ENCODE peak calls at places on chromosomes 6 and 20, in eight cellular contexts. C is AG04449, R is GM20000, Z is IMR-90, T is fibroblast of the aortic adventitia, V is bronchial epithelial cell, M is right atrium auricular region, N is mammary epithelial cell. J is an unnamed sample.

GRCh38 chr6:166258854-166259276 is 49.3 kb downstream of the PRR18 start:
- DNase-seq in R (peak), Z (no peak), T (no peak), N (no peak), C (no peak), M (no peak), V (no peak), J (no peak)

GRCh38 chr20:58086763-58087566 is 141.5 kb downstream of the ANKRD60 start:
- DNase-seq in R (peak), T (peak), C (no peak), N (peak), M (no peak), Z (peak), V (peak), J (peak)

GRCh38 chr6:143060354-143060805 is 309 bp upstream of the AIG1 start:
- DNase-seq in M (peak), Z (peak), R (peak), N (peak), V (peak), T (peak), C (peak), J (peak)

GRCh38 chr6:130167655-130168054 is 55.1 kb downstream of the SAMD3 start:
- DNase-seq in T (peak), C (peak), M (no peak), N (peak), V (peak), Z (peak), R (no peak), J (peak)

GRCh38 chr6:110217255-110217654 is 37.0 kb downstream of the CDC40 start:
- DNase-seq in T (no peak), Z (peak), V (peak), R (no peak), C (no peak), N (peak), M (no peak), J (peak)

GRCh38 chr6:134826889-134827737 is 122.8 kb downstream of the ALDH8A1 start:
- DNase-seq in R (no peak), M (peak), N (peak), T (peak), C (peak), Z (peak), V (peak), J (peak)

GRCh38 chr20:25057234-25058050 is 497 bp downstream of the ACSS1 start:
- DNase-seq in T (peak), N (peak), Z (peak), M (no peak), V (peak), C (no peak), R (peak), J (peak)

GRCh38 chr20:48791014-48791413 is 36.8 kb downstream of the PREX1 start:
- DNase-seq in T (peak), Z (no peak), V (no peak), C (no peak), N (no peak), M (no peak), R (no peak), J (no peak)

GRCh38 chr20:59805266-59805665 is 128.2 kb downstream of the SYCP2 start:
- DNase-seq in M (peak), Z (no peak), V (no peak), R (no peak), N (no peak), T (no peak), C (no peak), J (no peak)

GRCh38 chr20:46021361-46022359 is 7.4 kb upstream of the SLC12A5 start:
- DNase-seq in Z (no peak), M (no peak), N (no peak), V (no peak), R (peak), T (no peak), C (no peak), J (no peak)

GRCh38 chr20:47220161-47220582 is 136.3 kb downstream of the ZMYND8 start:
- DNase-seq in T (peak), N (no peak), V (no peak), Z (no peak), C (no peak), M (no peak), R (peak), J (peak)

GRCh38 chr6:75409928-75410327 is 83.7 kb downstream of the FILIP1 start:
- DNase-seq in N (no peak), V (no peak), M (no peak), Z (peak), C (no peak), R (no peak), T (no peak), J (no peak)

GRCh38 chr6:168192901-168193815 is 114.1 kb upstream of the FRMD1 start:
- DNase-seq in T (no peak), R (no peak), Z (no peak), V (no peak), M (no peak), C (no peak), N (no peak), J (no peak)

GRCh38 chr6:105839266-105839665 is 246.9 kb upstream of the PRDM1 start:
- DNase-seq in Z (peak), M (no peak), N (no peak), V (no peak), R (no peak), T (no peak), C (no peak), J (peak)

GRCh38 chr6:52994789-52995078 is 350 bp downstream of the GSTA4 start:
- DNase-seq in M (no peak), T (no peak), R (peak), Z (peak), C (no peak), N (no peak), V (no peak), J (peak)

GRCh38 chr6:109480993-109481480 is 2.0 kb downstream of the ZBTB24 start:
- DNase-seq in M (no peak), C (no peak), V (no peak), Z (no peak), R (no peak), N (no peak), T (no peak), J (no peak)

GRCh38 chr6:6495851-6496250 is 92.7 kb upstream of the LY86 start:
- DNase-seq in R (no peak), Z (no peak), N (no peak), V (peak), T (no peak), C (no peak), M (no peak), J (peak)

GRCh38 chr6:150006961-150007464 is 18.3 kb downstream of the RAET1L start:
- DNase-seq in T (peak), R (peak), C (no peak), N (no peak), M (no peak), Z (peak), V (no peak), J (no peak)

GRCh38 chr6:144296973-144297372 is 11.8 kb downstream of the UTRN start:
- DNase-seq in T (peak), C (no peak), N (no peak), V (no peak), R (no peak), M (no peak), Z (no peak), J (no peak)

GRCh38 chr6:161215193-161215592 is 58.7 kb downstream of the AGPAT4 start:
- DNase-seq in N (peak), R (no peak), M (no peak), T (peak), Z (peak), C (peak), V (peak), J (peak)

DNA sequence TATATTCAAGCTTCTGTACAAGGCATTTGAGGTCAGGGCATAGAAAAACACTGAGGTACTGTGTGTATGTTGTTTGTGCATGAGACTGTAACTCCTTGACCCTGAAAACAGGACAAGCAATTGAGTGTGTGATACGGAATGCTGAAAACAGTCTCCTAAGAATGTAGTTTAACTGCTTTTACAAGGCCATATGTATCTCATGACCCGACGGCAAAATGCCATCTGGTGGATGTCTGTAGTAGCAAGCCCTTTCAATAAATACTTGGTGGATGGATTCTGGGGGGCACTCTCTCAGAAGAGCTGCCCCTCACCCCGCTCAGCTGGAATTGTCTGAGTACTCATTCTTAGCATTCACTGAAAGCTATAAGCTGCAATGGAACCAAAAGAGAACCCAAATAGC is 69.3 kb upstream of the EYS start:
- DNase-seq in M (no peak), T (no peak), C (no peak), Z (no peak), V (peak), R (no peak), N (no peak), J (no peak)
- TF ChIP-seq CTCF in M (no peak), T (no peak), C (no peak), Z (no peak), V (no peak), R (no peak), N (no peak), J (no peak)

GRCh38 chr6:11766056-11766455 is 12.5 kb downstream of the ADTRP start:
- DNase-seq in N (peak), C (no peak), R (no peak), Z (peak), T (peak), V (peak), M (no peak), J (no peak)
- TF ChIP-seq CTCF in N (no peak), C (peak), R (no peak), Z (peak), T (peak), V (no peak), M (no peak), J (peak)

GRCh38 chr6:24376875-24377274 is 19.0 kb upstream of the DCDC2 start:
- DNase-seq in T (no peak), Z (no peak), M (no peak), V (no peak), N (no peak), R (no peak), C (no peak), J (no peak)

GRCh38 chr6:24382220-24382540 is 20.6 kb upstream of the MRS2 start:
- DNase-seq in Z (no peak), T (no peak), R (no peak), V (no peak), N (no peak), M (no peak), C (no peak), J (no peak)

GRCh38 chr6:24385536-24386269 is 17.0 kb upstream of the MRS2 start:
- DNase-seq in M (no peak), V (no peak), Z (no peak), C (no peak), R (no peak), N (no peak), T (no peak), J (no peak)

GRCh38 chr6:24378473-24379097 is 20.7 kb upstream of the DCDC2 start:
- DNase-seq in T (no peak), M (no peak), V (no peak), Z (no peak), N (no peak), R (no peak), C (no peak), J (no peak)

GRCh38 chr6:24381476-24382219 is 21.1 kb upstream of the MRS2 start:
- DNase-seq in R (no peak), Z (no peak), M (no peak), V (no peak), N (no peak), C (no peak), T (no peak), J (no peak)
- TF ChIP-seq CTCF in R (no peak), Z (no peak), M (no peak), V (no peak), N (no peak), C (no peak), T (no peak), J (no peak)

DNA sequence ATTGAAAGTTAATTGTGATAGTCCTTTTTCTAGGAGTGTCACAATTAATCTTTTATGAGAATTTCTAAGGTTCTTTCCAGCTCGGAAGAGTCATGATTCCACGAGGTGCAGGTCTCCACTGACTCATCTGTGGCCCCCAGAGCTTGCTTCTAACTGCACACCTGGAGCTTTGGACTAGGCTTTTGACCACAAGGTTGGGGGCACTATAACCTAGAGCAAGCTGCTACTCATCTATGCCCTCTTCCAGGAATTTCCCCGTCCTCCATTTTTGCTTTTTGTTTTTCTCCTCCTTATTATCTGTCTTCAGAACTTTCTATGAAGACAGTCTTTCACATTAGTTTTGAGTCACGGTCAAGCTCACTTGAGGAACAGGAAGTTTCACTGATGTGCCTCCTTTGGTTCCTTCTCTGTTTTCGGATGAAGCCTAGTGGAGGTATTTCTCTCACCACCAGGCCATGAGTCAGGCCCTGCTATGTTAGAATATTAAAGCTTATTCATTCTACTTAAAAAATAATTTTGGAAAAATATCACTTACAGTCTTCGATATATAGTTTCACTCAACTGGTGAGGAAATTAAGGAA is 119.2 kb upstream of the INSM1 start:
- DNase-seq in C (no peak), N (no peak), V (no peak), R (peak), Z (no peak), T (no peak), M (no peak), J (no peak)
- TF ChIP-seq CTCF in C (no peak), N (no peak), V (no peak), R (no peak), Z (no peak), T (no peak), M (no peak), J (no peak)

DNA sequence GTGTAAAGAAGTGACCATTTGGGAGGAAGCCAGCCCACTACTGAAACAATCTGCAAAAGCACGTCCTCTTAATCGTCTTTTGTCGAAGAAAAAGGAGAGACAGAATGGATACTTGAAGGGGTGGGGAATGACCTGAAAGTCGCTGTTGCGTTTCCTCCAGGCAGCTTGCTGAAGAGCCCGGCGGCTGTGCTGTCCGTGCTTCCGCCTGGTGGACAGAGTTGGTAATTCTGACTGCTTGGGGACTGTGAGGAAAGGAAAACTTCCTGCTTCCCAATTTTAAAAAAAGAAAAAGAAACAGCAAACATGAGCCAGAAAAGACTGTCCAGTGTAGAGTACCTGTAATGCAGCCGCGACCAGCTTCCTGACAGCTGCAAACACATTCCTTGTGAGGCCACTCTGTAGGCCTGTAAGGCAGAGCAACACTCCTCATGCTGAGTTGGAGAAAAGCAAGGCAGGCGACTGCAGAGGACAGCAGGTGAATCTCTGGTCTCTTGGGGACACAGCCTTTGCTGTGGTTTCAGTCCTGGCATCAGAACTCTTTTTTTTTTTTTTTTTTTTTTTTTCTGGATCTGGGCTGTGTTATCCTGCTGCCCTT is 251.1 kb upstream of the TBX18 start:
- DNase-seq in M (peak), T (peak), V (peak), R (peak), C (no peak), N (no peak), Z (peak), J (peak)
- TF ChIP-seq CTCF in M (peak), T (peak), V (peak), R (peak), C (peak), N (peak), Z (peak), J (peak)

DNA sequence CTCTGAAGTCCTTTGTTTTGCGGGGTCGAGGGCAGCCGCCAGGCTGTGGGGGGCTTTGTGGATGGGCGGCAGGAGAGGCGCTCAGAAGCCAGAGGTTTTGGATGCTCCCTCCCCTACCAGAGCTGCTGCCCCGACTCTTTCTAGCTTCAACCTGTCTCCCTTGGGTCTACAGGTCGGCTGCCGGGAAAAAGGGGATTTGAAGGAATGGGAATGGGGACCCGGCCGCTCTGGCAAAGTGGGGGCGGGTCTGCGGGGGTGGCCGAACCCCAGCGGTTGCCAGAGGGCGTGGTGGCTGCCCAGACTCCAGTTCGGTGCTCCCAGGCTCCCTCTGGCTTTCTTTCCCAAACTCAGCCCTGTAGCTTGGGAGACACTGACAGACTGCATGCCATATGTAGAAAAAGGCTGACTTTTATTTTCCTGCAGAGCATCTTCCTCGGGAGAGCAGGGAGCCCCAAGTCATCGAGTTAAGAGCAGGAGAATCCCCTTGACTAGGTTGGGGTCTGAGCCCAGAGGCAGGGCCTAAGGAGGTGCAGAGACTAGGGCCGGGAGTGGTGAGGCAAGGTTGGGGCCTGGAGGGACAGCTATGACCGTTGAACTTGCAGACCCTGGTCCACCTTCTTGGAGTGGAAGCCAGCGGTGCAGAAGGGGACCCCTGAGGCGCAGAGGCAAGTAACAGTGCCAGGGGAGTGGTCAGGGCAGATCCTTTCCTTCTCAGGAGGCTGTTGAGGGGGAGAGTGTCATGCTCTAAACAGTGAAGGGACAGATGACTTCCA is 1.4 kb upstream of the PPP1R18 start:
- DNase-seq in Z (peak), N (no peak), M (no peak), R (no peak), T (peak), V (no peak), C (no peak), J (peak)
- TF ChIP-seq CTCF in Z (peak), N (no peak), M (no peak), R (no peak), T (peak), V (no peak), C (peak), J (peak)

GRCh38 chr6:131807644-131808459 is at the start of gene ENPP1:
- DNase-seq in V (peak), T (peak), M (peak), C (no peak), N (peak), Z (peak), R (peak), J (peak)
- TF ChIP-seq CTCF in V (no peak), T (peak), M (peak), C (peak), N (no peak), Z (no peak), R (no peak), J (peak)

DNA sequence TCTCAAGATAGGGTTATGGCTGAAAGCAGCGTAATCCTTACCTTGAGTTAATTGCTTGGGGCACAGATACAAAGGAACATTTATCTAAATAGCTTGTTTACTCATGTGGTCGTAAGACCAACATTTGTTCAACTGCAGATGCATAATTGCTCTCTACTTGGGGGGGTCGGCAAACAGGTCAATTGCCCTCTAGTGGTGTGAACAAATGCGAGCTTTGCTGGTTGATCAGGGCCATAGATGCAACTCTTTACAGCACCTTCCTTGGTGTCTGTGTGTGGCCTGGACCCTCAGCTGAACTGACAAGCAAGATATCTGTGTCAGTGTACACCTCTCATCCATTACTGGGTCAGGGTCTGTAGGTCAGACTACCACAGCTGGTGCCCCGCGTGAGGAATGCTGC is 24.1 kb downstream of the HLA-DPA1 start:
- DNase-seq in N (no peak), V (no peak), R (no peak), M (no peak), T (no peak), Z (no peak), C (no peak), J (no peak)
- TF ChIP-seq CTCF in N (no peak), V (no peak), R (no peak), M (no peak), T (peak), Z (no peak), C (no peak), J (no peak)

DNA sequence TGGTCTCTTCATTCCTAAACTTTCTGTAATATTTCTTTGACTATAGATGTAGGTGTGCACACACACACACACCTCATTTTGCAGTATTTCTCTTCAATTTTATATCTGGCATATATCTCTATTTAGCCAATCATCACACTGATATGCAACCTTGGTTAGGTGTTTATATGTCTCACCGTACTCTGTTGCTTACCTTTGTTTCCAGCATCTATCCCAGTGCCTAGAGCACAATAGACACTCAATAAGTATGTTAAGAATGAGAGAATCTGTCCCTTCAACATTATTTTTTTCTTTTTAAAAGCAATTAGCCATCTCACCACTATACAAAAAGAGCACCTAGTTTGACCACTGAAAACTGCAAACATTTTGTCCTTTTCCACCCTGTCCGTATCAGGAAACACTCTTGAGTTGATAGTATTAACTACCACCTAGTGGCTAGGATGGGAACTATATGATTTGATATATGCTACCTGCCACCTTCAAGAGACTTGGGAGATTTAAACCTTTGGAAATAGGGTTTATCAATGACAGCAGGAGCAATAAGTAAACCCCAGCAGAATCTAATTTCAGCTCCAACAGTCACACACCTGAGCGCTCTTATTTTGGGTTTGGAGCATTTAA is 48.7 kb upstream of the RSPO3 start:
- DNase-seq in V (peak), R (no peak), M (no peak), Z (peak), N (peak), C (no peak), T (peak), J (peak)
- TF ChIP-seq CTCF in V (peak), R (no peak), M (no peak), Z (peak), N (peak), C (peak), T (peak), J (peak)

GRCh38 chr20:64223526-64224067 is 32.0 kb upstream of the PCMTD2 start:
- DNase-seq in N (no peak), T (peak), M (no peak), Z (peak), V (peak), C (no peak), R (no peak), J (peak)
- TF ChIP-seq CTCF in N (no peak), T (no peak), M (no peak), Z (peak), V (peak), C (peak), R (no peak), J (peak)